ENCODE peak calls at places on chromosomes 2 and 18, in eight cellular contexts. One of them, this sample, is unnamed.

GRCh38 chr2:176193048-176193447 is 4.6 kb downstream of the HOXD1 start:
- DNase-seq in ovary: no peak
- DNase-seq in coronary artery: no peak
- DNase-seq in mucosa of descending colon: no peak
- DNase-seq in GM12878: no peak
- DNase-seq in right atrium auricular region: no peak
- DNase-seq in CD8-positive, alpha-beta T cell: no peak
- DNase-seq in A549: no peak
- DNase-seq in this sample: no peak

GRCh38 chr18:23380001-23380550 is 73.0 kb upstream of the RIOK3 start:
- DNase-seq in right atrium auricular region: no peak
- DNase-seq in mucosa of descending colon: no peak
- DNase-seq in GM12878: no peak
- DNase-seq in coronary artery: no peak
- DNase-seq in ovary: no peak
- DNase-seq in CD8-positive, alpha-beta T cell: no peak
- DNase-seq in A549: peak; percentile 56
- DNase-seq in this sample: no peak

GRCh38 chr2:222341328-222341727 is 42.5 kb upstream of the PAX3 start:
- DNase-seq in coronary artery: no peak
- DNase-seq in ovary: no peak
- DNase-seq in GM12878: no peak
- DNase-seq in mucosa of descending colon: no peak
- DNase-seq in right atrium auricular region: no peak
- DNase-seq in CD8-positive, alpha-beta T cell: no peak
- DNase-seq in A549: no peak
- DNase-seq in this sample: no peak

GRCh38 chr2:42196403-42197267 is 27.5 kb downstream of the EML4 start:
- DNase-seq in GM12878: peak; percentile 11
- DNase-seq in coronary artery: no peak
- DNase-seq in mucosa of descending colon: no peak
- DNase-seq in ovary: no peak
- DNase-seq in A549: peak; percentile 46
- DNase-seq in CD8-positive, alpha-beta T cell: peak; percentile 44
- DNase-seq in right atrium auricular region: peak; percentile 66
- DNase-seq in this sample: peak; percentile 31

GRCh38 chr2:240351826-240352426 is 83.5 kb upstream of the GPC1 start:
- DNase-seq in GM12878: no peak
- DNase-seq in A549: no peak
- DNase-seq in right atrium auricular region: no peak
- DNase-seq in ovary: peak; percentile 25
- DNase-seq in coronary artery: no peak
- DNase-seq in CD8-positive, alpha-beta T cell: no peak
- DNase-seq in mucosa of descending colon: peak; percentile 8
- DNase-seq in this sample: no peak

GRCh38 chr2:31018280-31018679 is 120.0 kb downstream of the GALNT14 start:
- DNase-seq in GM12878: no peak
- DNase-seq in mucosa of descending colon: no peak
- DNase-seq in right atrium auricular region: no peak
- DNase-seq in coronary artery: no peak
- DNase-seq in ovary: no peak
- DNase-seq in A549: no peak
- DNase-seq in CD8-positive, alpha-beta T cell: no peak
- DNase-seq in this sample: no peak

GRCh38 chr2:191318729-191319078 is 73.5 kb downstream of the MYO1B start:
- DNase-seq in GM12878: no peak
- DNase-seq in CD8-positive, alpha-beta T cell: no peak
- DNase-seq in A549: peak; percentile 13
- DNase-seq in ovary: no peak
- DNase-seq in right atrium auricular region: no peak
- DNase-seq in coronary artery: no peak
- DNase-seq in mucosa of descending colon: peak; percentile 67
- DNase-seq in this sample: no peak

GRCh38 chr2:222698276-222698675 is 26.8 kb downstream of the MOGAT1 start:
- DNase-seq in GM12878: no peak
- DNase-seq in right atrium auricular region: no peak
- DNase-seq in ovary: no peak
- DNase-seq in A549: no peak
- DNase-seq in CD8-positive, alpha-beta T cell: no peak
- DNase-seq in mucosa of descending colon: no peak
- DNase-seq in coronary artery: no peak
- DNase-seq in this sample: no peak

GRCh38 chr2:10471956-10472355 is 23.8 kb upstream of the ODC1 start:
- DNase-seq in A549: peak; percentile 37
- DNase-seq in CD8-positive, alpha-beta T cell: no peak
- DNase-seq in GM12878: no peak
- DNase-seq in ovary: no peak
- DNase-seq in mucosa of descending colon: no peak
- DNase-seq in right atrium auricular region: no peak
- DNase-seq in coronary artery: no peak
- DNase-seq in this sample: no peak

GRCh38 chr2:109604597-109604996 is 9.2 kb downstream of the SEPTIN10 start:
- DNase-seq in coronary artery: no peak
- DNase-seq in right atrium auricular region: no peak
- DNase-seq in mucosa of descending colon: no peak
- DNase-seq in A549: peak; percentile 38
- DNase-seq in ovary: no peak
- DNase-seq in GM12878: no peak
- DNase-seq in CD8-positive, alpha-beta T cell: no peak
- DNase-seq in this sample: no peak

GRCh38 chr2:55585451-55586079 is 31.9 kb downstream of the PPP4R3B start:
- DNase-seq in coronary artery: no peak
- DNase-seq in ovary: no peak
- DNase-seq in mucosa of descending colon: no peak
- DNase-seq in GM12878: no peak
- DNase-seq in A549: no peak
- DNase-seq in right atrium auricular region: no peak
- DNase-seq in CD8-positive, alpha-beta T cell: no peak
- DNase-seq in this sample: no peak

GRCh38 chr2:201116115-201116958 is at the start of gene CFLAR:
- DNase-seq in mucosa of descending colon: peak; percentile 85
- DNase-seq in CD8-positive, alpha-beta T cell: peak; percentile 74
- DNase-seq in coronary artery: peak; percentile 89
- DNase-seq in right atrium auricular region: peak; percentile 83
- DNase-seq in GM12878: no peak
- DNase-seq in ovary: peak; percentile 78
- DNase-seq in A549: peak; percentile 51
- DNase-seq in this sample: peak; percentile 94

GRCh38 chr2:136117909-136118818 is at the start of gene CXCR4:
- DNase-seq in mucosa of descending colon: peak; percentile 86
- DNase-seq in coronary artery: no peak
- DNase-seq in A549: peak; percentile 49
- DNase-seq in right atrium auricular region: peak; percentile 65
- DNase-seq in ovary: peak; percentile 48
- DNase-seq in GM12878: no peak
- DNase-seq in CD8-positive, alpha-beta T cell: peak; percentile 97
- DNase-seq in this sample: peak; percentile 94

GRCh38 chr2:120261387-120262006 is 8.8 kb downstream of the RALB start:
- DNase-seq in right atrium auricular region: no peak
- DNase-seq in ovary: no peak
- DNase-seq in GM12878: peak; percentile 62
- DNase-seq in coronary artery: no peak
- DNase-seq in CD8-positive, alpha-beta T cell: no peak
- DNase-seq in A549: no peak
- DNase-seq in mucosa of descending colon: no peak
- DNase-seq in this sample: peak; percentile 57

GRCh38 chr2:62512385-62512784 is 6.4 kb upstream of the TMEM17 start:
- DNase-seq in coronary artery: no peak
- DNase-seq in GM12878: no peak
- DNase-seq in A549: no peak
- DNase-seq in CD8-positive, alpha-beta T cell: no peak
- DNase-seq in right atrium auricular region: no peak
- DNase-seq in ovary: no peak
- DNase-seq in mucosa of descending colon: no peak
- DNase-seq in this sample: no peak

GRCh38 chr18:48546411-48546810 is 7.6 kb downstream of the CTIF start:
- DNase-seq in mucosa of descending colon: no peak
- DNase-seq in coronary artery: peak; percentile 69
- DNase-seq in ovary: no peak
- DNase-seq in A549: no peak
- DNase-seq in GM12878: no peak
- DNase-seq in CD8-positive, alpha-beta T cell: no peak
- DNase-seq in right atrium auricular region: no peak
- DNase-seq in this sample: no peak

GRCh38 chr2:126736133-126736874 is 80.3 kb downstream of the GYPC start:
- DNase-seq in A549: no peak
- DNase-seq in ovary: no peak
- DNase-seq in coronary artery: no peak
- DNase-seq in GM12878: no peak
- DNase-seq in CD8-positive, alpha-beta T cell: no peak
- DNase-seq in right atrium auricular region: no peak
- DNase-seq in mucosa of descending colon: peak; percentile 44
- DNase-seq in this sample: no peak

GRCh38 chr2:57753636-57754035 is 293.0 kb upstream of the VRK2 start:
- DNase-seq in coronary artery: no peak
- DNase-seq in A549: no peak
- DNase-seq in mucosa of descending colon: no peak
- DNase-seq in GM12878: no peak
- DNase-seq in right atrium auricular region: no peak
- DNase-seq in ovary: no peak
- DNase-seq in CD8-positive, alpha-beta T cell: no peak
- DNase-seq in this sample: no peak

GRCh38 chr2:57759822-57760300 is 286.7 kb upstream of the VRK2 start:
- DNase-seq in CD8-positive, alpha-beta T cell: peak; percentile 77
- DNase-seq in right atrium auricular region: peak; percentile 87
- DNase-seq in mucosa of descending colon: peak; percentile 88
- DNase-seq in coronary artery: peak; percentile 86
- DNase-seq in A549: peak; percentile 71
- DNase-seq in GM12878: peak; percentile 48
- DNase-seq in ovary: peak; percentile 91
- DNase-seq in this sample: peak; percentile 96

GRCh38 chr2:57760448-57760847 is 286.2 kb upstream of the VRK2 start:
- DNase-seq in ovary: no peak
- DNase-seq in A549: no peak
- DNase-seq in GM12878: peak; percentile 51
- DNase-seq in right atrium auricular region: no peak
- DNase-seq in mucosa of descending colon: no peak
- DNase-seq in CD8-positive, alpha-beta T cell: no peak
- DNase-seq in coronary artery: no peak
- DNase-seq in this sample: no peak

GRCh38 chr2:57758686-57759085 is 287.9 kb upstream of the VRK2 start:
- DNase-seq in CD8-positive, alpha-beta T cell: no peak
- DNase-seq in A549: no peak
- DNase-seq in mucosa of descending colon: no peak
- DNase-seq in right atrium auricular region: no peak
- DNase-seq in GM12878: no peak
- DNase-seq in ovary: no peak
- DNase-seq in coronary artery: no peak
- DNase-seq in this sample: no peak

DNA sequence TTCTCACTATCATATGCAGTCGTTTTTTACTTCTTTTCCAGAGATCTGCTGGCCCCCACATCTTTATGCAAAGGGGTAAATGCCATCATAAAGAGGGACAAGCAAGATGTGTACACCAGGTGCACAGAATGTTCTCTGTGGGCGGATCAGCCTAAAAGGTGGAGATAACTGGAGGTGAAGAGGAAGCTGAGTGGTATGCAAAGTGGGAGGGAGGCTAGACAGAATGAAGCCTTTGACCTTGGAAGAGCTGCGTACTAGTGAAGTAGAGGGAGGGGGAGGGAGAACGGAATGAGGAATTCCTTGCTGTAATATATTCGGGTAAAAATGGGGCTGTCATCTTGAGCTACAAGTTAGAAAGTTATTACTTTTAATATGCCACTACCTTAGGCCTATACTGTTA is 287.5 kb upstream of the VRK2 start:
- DNase-seq in A549: no peak
- DNase-seq in coronary artery: no peak
- DNase-seq in right atrium auricular region: no peak
- DNase-seq in GM12878: no peak
- DNase-seq in ovary: no peak
- DNase-seq in CD8-positive, alpha-beta T cell: no peak
- DNase-seq in mucosa of descending colon: no peak
- DNase-seq in this sample: no peak
- H3K4me3 ChIP-seq in A549: no peak overlapping the region
- H3K4me3 ChIP-seq in coronary artery: no peak overlapping the region
- H3K4me3 ChIP-seq in right atrium auricular region: no peak overlapping the region
- H3K4me3 ChIP-seq in GM12878: no peak overlapping the region
- H3K4me3 ChIP-seq in ovary: no peak overlapping the region
- H3K4me3 ChIP-seq in CD8-positive, alpha-beta T cell: no peak overlapping the region
- H3K4me3 ChIP-seq in mucosa of descending colon: no peak overlapping the region
- H3K4me3 ChIP-seq in this sample: no peak overlapping the region

GRCh38 chr18:56298935-56299334 is 339.5 kb downstream of the TXNL1 start:
- DNase-seq in A549: peak; percentile 43
- DNase-seq in ovary: no peak
- DNase-seq in mucosa of descending colon: no peak
- DNase-seq in GM12878: no peak
- DNase-seq in right atrium auricular region: no peak
- DNase-seq in coronary artery: no peak
- DNase-seq in CD8-positive, alpha-beta T cell: no peak
- DNase-seq in this sample: no peak
- TF ChIP-seq CTCF in A549: peak; percentile 16
- TF ChIP-seq CTCF in ovary: no peak
- TF ChIP-seq CTCF in mucosa of descending colon: no peak
- TF ChIP-seq CTCF in GM12878: no peak
- TF ChIP-seq CTCF in right atrium auricular region: no peak
- TF ChIP-seq CTCF in coronary artery: no peak
- TF ChIP-seq CTCF in CD8-positive, alpha-beta T cell: no peak
- TF ChIP-seq CTCF in this sample: no peak

DNA sequence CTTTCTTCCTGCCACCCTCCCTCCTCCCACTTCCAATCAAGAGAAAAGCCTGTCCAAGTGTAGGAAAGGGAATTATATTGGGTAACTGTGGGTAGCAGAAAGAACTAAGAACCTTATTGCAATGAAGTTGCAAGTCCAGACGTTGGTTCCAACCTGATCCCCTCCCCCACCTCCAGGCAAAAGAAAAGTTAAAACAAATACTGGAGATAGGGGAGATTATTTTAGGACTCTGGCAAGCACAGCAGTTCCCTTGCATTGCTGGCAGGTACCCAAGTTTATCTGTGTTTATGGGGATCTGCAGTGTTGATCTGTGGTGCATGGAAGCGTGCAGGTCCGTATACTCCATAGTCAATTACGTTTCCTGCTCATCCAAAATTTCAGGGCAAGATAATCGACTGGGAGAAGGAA is 114.4 kb downstream of the PRKCE start:
- DNase-seq in GM12878: no peak
- DNase-seq in coronary artery: peak; percentile 26
- DNase-seq in A549: no peak
- DNase-seq in ovary: no peak
- DNase-seq in CD8-positive, alpha-beta T cell: no peak
- DNase-seq in mucosa of descending colon: no peak
- DNase-seq in right atrium auricular region: no peak
- DNase-seq in this sample: no peak
- H3K4me3 ChIP-seq in GM12878: no peak overlapping the region
- H3K4me3 ChIP-seq in coronary artery: no peak overlapping the region
- H3K4me3 ChIP-seq in A549: no peak overlapping the region
- H3K4me3 ChIP-seq in ovary: no peak overlapping the region
- H3K4me3 ChIP-seq in CD8-positive, alpha-beta T cell: no peak overlapping the region
- H3K4me3 ChIP-seq in mucosa of descending colon: no peak overlapping the region
- H3K4me3 ChIP-seq in right atrium auricular region: no peak overlapping the region
- H3K4me3 ChIP-seq in this sample: no peak overlapping the region

DNA sequence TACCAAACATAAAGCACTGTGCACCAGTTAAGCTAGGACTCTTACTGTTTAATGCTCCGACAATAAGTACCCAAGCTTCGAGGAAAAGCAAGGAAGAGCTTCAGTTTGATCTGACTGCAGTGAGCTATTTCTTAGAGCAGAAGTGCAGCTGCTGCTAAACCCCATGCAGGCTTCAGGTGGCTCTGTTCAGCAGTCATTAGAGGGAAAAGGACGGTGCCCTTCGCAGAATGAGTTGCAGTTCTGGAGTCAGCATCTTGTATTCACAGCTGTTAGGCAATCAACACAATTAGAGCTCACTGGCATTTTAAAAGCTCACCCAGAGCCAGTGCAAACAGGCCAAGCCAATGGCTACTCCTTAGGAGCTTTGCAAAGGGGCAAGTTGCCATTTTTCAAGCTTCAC is 1.5 kb upstream of the CERKL start:
- DNase-seq in CD8-positive, alpha-beta T cell: no peak
- DNase-seq in ovary: no peak
- DNase-seq in A549: no peak
- DNase-seq in right atrium auricular region: no peak
- DNase-seq in GM12878: no peak
- DNase-seq in mucosa of descending colon: no peak
- DNase-seq in coronary artery: no peak
- DNase-seq in this sample: no peak
- TF ChIP-seq CTCF in CD8-positive, alpha-beta T cell: no peak
- TF ChIP-seq CTCF in ovary: no peak
- TF ChIP-seq CTCF in A549: no peak
- TF ChIP-seq CTCF in right atrium auricular region: no peak
- TF ChIP-seq CTCF in GM12878: no peak
- TF ChIP-seq CTCF in mucosa of descending colon: no peak
- TF ChIP-seq CTCF in coronary artery: no peak
- TF ChIP-seq CTCF in this sample: no peak